ENCODE peak calls at places on chromosome 22, in ten cellular contexts. Y is brain microvascular endothelial cell, O is transverse colon, E is cardiac muscle cell, P is bronchial epithelial cell, Q is H9, Z is AG04449, B is pancreas, N is K562, W is nephron progenitor cell. L is an unnamed sample.

GRCh38 chr22:24410110-24410856 is 17.1 kb upstream of the ADORA2A start:
- DNase-seq in Y (peak; percentile 40), O (no peak), E (no peak), P (peak; percentile 30), Q (no peak), Z (no peak), B (no peak), N (no peak), W (no peak), L (no peak)

GRCh38 chr22:42442746-42443145 is 10.5 kb upstream of the NFAM1 start:
- DNase-seq in Y (no peak), O (no peak), E (no peak), P (no peak), Q (no peak), Z (no peak), B (no peak), N (no peak), W (no peak), L (no peak)

GRCh38 chr22:24553597-24554315 is 1.2 kb downstream of the GUCD1 start:
- DNase-seq in Y (peak; percentile 7), O (peak; percentile 29), E (no peak), P (no peak), Q (no peak), Z (no peak), B (no peak), N (peak; percentile 36), W (peak; percentile 35), L (no peak)

GRCh38 chr22:40452730-40453487 is 82.5 kb downstream of the SGSM3 start:
- DNase-seq in Y (no peak), O (no peak), E (peak; percentile 9), P (no peak), Q (no peak), Z (no peak), B (no peak), N (no peak), W (no peak), L (no peak)

GRCh38 chr22:42720263-42721044 is at the start of gene A4GALT:
- DNase-seq in Y (no peak), O (no peak), E (peak; percentile 52), P (no peak), Q (peak; percentile 51), Z (no peak), B (no peak), N (no peak), W (peak; percentile 62), L (peak; percentile 35)

GRCh38 chr22:46148885-46149492 is 1.3 kb upstream of the PPARA start:
- DNase-seq in Y (no peak), O (peak; percentile 52), E (no peak), P (no peak), Q (no peak), Z (no peak), B (peak; percentile 28), N (no peak), W (no peak), L (no peak)

GRCh38 chr22:46055176-46055850 is 78.4 kb upstream of the WNT7B start:
- DNase-seq in Y (no peak), O (peak; percentile 79), E (no peak), P (no peak), Q (no peak), Z (no peak), B (peak; percentile 65), N (no peak), W (no peak), L (no peak)

GRCh38 chr22:17239156-17239701 is 20.0 kb upstream of the ADA2 start:
- DNase-seq in Y (no peak), O (no peak), E (no peak), P (no peak), Q (no peak), Z (no peak), B (no peak), N (no peak), W (no peak), L (no peak)

GRCh38 chr22:44019846-44020245 is 4.3 kb upstream of the PARVB start:
- DNase-seq in Y (no peak), O (no peak), E (no peak), P (no peak), Q (no peak), Z (no peak), B (no peak), N (no peak), W (no peak), L (no peak)

GRCh38 chr22:25970996-25971811 is 198.1 kb upstream of the SEZ6L start:
- DNase-seq in Y (no peak), O (no peak), E (no peak), P (no peak), Q (peak; percentile 57), Z (no peak), B (no peak), N (no peak), W (no peak), L (no peak)

GRCh38 chr22:24363243-24363642 is 64.2 kb upstream of the ADORA2A start:
- DNase-seq in Y (no peak), O (no peak), E (no peak), P (no peak), Q (no peak), Z (no peak), B (no peak), N (no peak), W (no peak), L (no peak)

GRCh38 chr22:48894064-48894671 is 933.5 kb downstream of the BRD1 start:
- DNase-seq in Y (no peak), O (no peak), E (no peak), P (no peak), Q (peak; percentile 53), Z (no peak), B (no peak), N (peak; percentile 8), W (no peak), L (no peak)
- TF ChIP-seq CTCF in Y (no peak), O (no peak), E (no peak), P (no peak), Q (peak; percentile 77), Z (no peak), B (no peak), N (peak; percentile 45), W (peak; percentile 27), L (no peak)

GRCh38 chr22:19998991-19999820 is 17.4 kb downstream of the ARVCF start:
- DNase-seq in Y (no peak), O (no peak), E (no peak), P (no peak), Q (no peak), Z (no peak), B (no peak), N (no peak), W (no peak), L (no peak)
- TF ChIP-seq CTCF in Y (no peak), O (no peak), E (no peak), P (no peak), Q (no peak), Z (no peak), B (no peak), N (peak; percentile 16), W (no peak), L (no peak)

DNA sequence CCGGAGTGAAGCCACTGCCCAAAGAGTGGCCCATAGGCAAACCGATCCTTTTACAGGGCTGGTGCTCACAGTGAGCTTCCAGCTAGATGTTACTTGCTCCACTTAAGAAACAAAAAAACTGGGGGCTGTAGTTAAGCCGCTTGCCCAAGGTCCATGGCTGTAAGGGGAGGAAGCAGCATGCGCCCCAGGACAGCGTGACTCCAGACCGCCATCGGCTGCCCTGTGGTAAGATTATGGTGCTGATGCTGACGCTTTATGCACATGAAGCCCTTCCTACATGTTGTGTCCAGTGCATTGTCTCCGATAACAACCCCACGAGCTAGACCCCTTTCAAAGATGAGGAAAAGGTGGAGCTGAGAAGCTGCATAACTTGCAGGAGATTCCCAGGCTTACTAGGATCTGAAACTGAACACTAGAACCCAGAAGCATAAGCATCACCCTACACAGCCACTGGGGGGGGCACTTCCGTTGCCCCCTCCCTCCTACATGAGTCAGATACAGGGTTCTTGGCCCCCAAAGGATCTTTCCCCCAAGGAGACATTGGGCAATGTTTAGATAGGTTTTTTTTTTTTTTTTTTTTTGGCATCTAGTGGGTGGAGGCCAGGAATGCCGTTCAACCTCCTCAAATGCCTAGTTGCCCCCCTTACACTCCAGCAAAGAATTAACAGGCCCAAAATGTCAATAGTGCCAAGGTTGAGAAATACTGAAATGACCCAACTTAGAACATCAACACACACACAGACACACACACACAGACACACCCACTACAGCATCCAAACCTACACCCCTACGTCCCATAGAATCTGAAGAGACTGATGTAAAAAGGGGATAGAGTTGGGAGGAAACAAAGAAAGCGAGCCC is 53.9 kb downstream of the MN1 start:
- DNase-seq in Y (no peak), O (no peak), E (no peak), P (peak; percentile 26), Q (no peak), Z (no peak), B (no peak), N (peak; percentile 46), W (no peak), L (no peak)
- TF ChIP-seq CTCF in Y (peak; percentile 65), O (no peak), E (peak; percentile 42), P (peak; percentile 35), Q (peak; percentile 69), Z (no peak), B (no peak), N (peak; percentile 60), W (no peak), L (no peak)

GRCh38 chr22:37636949-37637273 is 2.6 kb upstream of the SH3BP1 start:
- DNase-seq in Y (no peak), O (no peak), E (no peak), P (no peak), Q (no peak), Z (no peak), B (no peak), N (no peak), W (no peak), L (no peak)

GRCh38 chr22:37638351-37639069 is 959 bp upstream of the SH3BP1 start:
- DNase-seq in Y (no peak), O (peak; percentile 85), E (no peak), P (peak; percentile 40), Q (peak; percentile 45), Z (no peak), B (no peak), N (no peak), W (no peak), L (no peak)

GRCh38 chr22:37634505-37635002 is 4.9 kb upstream of the SH3BP1 start:
- DNase-seq in Y (no peak), O (no peak), E (no peak), P (no peak), Q (no peak), Z (no peak), B (no peak), N (peak; percentile 57), W (peak; percentile 22), L (no peak)

GRCh38 chr22:37635157-37635556 is 4.3 kb upstream of the SH3BP1 start:
- DNase-seq in Y (no peak), O (no peak), E (no peak), P (no peak), Q (no peak), Z (no peak), B (no peak), N (no peak), W (no peak), L (no peak)

DNA sequence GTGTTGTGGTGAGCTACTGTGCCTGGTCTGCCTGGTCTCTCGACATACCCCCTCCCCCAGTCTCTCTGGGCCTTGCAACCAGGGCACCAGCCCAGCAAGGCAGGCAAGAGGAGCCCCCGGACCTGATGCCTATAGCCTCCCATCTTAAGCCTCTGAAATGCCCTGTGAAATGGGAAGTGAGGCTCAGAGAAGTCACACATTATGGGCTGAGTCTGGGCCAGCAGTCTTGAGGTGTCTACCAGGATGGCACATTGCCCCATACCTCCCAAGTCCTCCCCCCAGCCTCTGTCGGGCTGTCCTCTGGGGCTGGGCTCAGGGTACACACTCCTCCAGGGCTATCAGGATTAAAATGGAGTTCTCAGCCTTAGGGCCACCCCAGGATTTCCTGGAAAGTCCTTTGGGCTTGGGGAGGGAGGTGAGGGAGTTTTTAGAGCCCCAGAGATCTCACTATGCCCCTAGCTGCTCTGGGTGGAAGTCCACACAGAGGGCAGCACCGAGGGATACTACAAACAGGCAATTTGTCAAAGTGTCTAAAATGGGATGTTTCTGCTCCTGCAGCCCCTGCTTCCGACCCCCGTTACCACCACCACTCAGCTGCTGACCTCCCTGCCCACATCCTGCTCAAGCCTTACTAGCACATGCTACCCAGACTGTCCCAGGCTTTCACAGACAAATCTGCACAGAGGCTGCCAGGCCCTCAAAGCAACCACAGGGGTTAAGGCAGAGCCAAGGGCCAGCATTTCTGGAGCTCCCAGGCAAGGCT is 3.1 kb upstream of the SH3BP1 start:
- DNase-seq in Y (peak; percentile 52), O (peak; percentile 51), E (no peak), P (no peak), Q (no peak), Z (no peak), B (no peak), N (peak; percentile 27), W (no peak), L (no peak)
- TF ChIP-seq CTCF in Y (peak; percentile 72), O (no peak), E (peak; percentile 48), P (peak; percentile 6), Q (peak; percentile 45), Z (peak; percentile 25), B (no peak), N (peak; percentile 27), W (no peak), L (no peak)